ENCODE peak calls at places on chromosomes 5 and 9, in six cellular contexts. I is right lobe of liver, V is HL-60, C is right atrium auricular region, L is cardiac muscle cell, B is prostate gland. K is an unnamed sample.

GRCh38 chr5:106894964-106895363 is 775.8 kb downstream of the EFNA5 start:
- DNase-seq in L (peak; percentile 27), B (no peak), C (no peak), I (no peak), V (peak; percentile 71), K (no peak)

GRCh38 chr9:114889802-114890224 is 40.6 kb downstream of the TNFSF8 start:
- DNase-seq in L (no peak), C (no peak), B (no peak), V (peak; percentile 25), I (no peak), K (peak; percentile 62)

GRCh38 chr9:97389249-97389648 is 22.6 kb upstream of the TDRD7 start:
- DNase-seq in B (no peak), C (no peak), V (no peak), I (no peak), L (no peak), K (no peak)

GRCh38 chr9:91384954-91385353 is 23.2 kb upstream of the AUH start:
- DNase-seq in C (no peak), V (no peak), I (no peak), B (no peak), L (no peak), K (no peak)

GRCh38 chr5:168713051-168713450 is 133.9 kb upstream of the PANK3 start:
- DNase-seq in V (no peak), C (no peak), L (no peak), B (no peak), I (peak; percentile 40), K (no peak)

GRCh38 chr5:146751781-146752401 is 126.7 kb downstream of the PPP2R2B start:
- DNase-seq in C (no peak), B (no peak), L (no peak), V (peak; percentile 27), I (no peak), K (peak; percentile 33)

GRCh38 chr5:112779531-112779930 is 41.8 kb downstream of the APC start:
- DNase-seq in B (no peak), C (no peak), L (peak; percentile 85), I (no peak), V (no peak), K (no peak)

GRCh38 chr5:125897068-125897467 is 526.1 kb upstream of the GRAMD2B start:
- DNase-seq in C (no peak), L (no peak), B (no peak), I (no peak), V (no peak), K (no peak)

GRCh38 chr5:71860048-71860447 is 141.0 kb downstream of the CARTPT start:
- DNase-seq in B (no peak), L (no peak), I (no peak), C (no peak), V (no peak), K (no peak)

GRCh38 chr9:28234133-28234898 is 661.0 kb upstream of the C9orf72 start:
- DNase-seq in I (no peak), L (peak; percentile 1), V (no peak), C (no peak), B (no peak), K (no peak)

GRCh38 chr5:10913846-10914245 is 152.8 kb upstream of the DAP start:
- DNase-seq in I (no peak), C (no peak), V (peak; percentile 86), L (peak; percentile 3), B (no peak), K (no peak)

GRCh38 chr5:55134053-55134722 is 25.8 kb upstream of the GPX8 start:
- DNase-seq in I (no peak), B (no peak), L (no peak), V (no peak), C (no peak), K (no peak)

GRCh38 chr5:175382171-175382570 is 61.8 kb downstream of the DRD1 start:
- DNase-seq in I (no peak), C (no peak), B (no peak), L (no peak), V (no peak), K (no peak)

GRCh38 chr5:161084108-161084507 is 232.1 kb upstream of the ATP10B start:
- DNase-seq in L (no peak), I (no peak), C (no peak), B (no peak), V (no peak), K (no peak)

GRCh38 chr5:5043346-5043745 is 96.8 kb upstream of the ADAMTS16 start:
- DNase-seq in L (no peak), B (no peak), C (no peak), V (no peak), I (no peak), K (no peak)

GRCh38 chr5:38445374-38446028 is 110.9 kb downstream of the LIFR start:
- DNase-seq in B (no peak), L (peak; percentile 43), C (no peak), V (no peak), I (no peak), K (no peak)

GRCh38 chr9:22838266-22838665 is 391.6 kb downstream of the DMRTA1 start:
- DNase-seq in C (no peak), V (no peak), I (no peak), L (no peak), B (no peak), K (no peak)

GRCh38 chr5:321233-321725 is at the start of gene AHRR:
- DNase-seq in V (peak; percentile 64), L (peak; percentile 68), I (no peak), B (peak; percentile 31), C (no peak), K (no peak)

GRCh38 chr5:164202338-164202737 is 696.9 kb downstream of the MAT2B start:
- DNase-seq in I (no peak), C (no peak), B (no peak), V (no peak), L (peak; percentile 72), K (no peak)

GRCh38 chr5:80141147-80141671 is 106.1 kb downstream of the THBS4 start:
- DNase-seq in C (peak; percentile 92), L (peak; percentile 81), I (peak; percentile 67), B (peak; percentile 17), V (peak; percentile 88), K (peak; percentile 78)

GRCh38 chr9:97710356-97711222 is 13.4 kb upstream of the XPA start:
- DNase-seq in V (peak; percentile 68), B (peak; percentile 40), L (peak; percentile 82), I (peak; percentile 55), C (no peak), K (no peak)

GRCh38 chr5:58022055-58022454 is 437.8 kb downstream of the PLK2 start:
- DNase-seq in B (no peak), V (no peak), L (peak; percentile 43), I (no peak), C (no peak), K (no peak)

GRCh38 chr9:8863886-8864881 is 1064.6 kb upstream of the DMAC1 start:
- DNase-seq in I (no peak), C (no peak), B (no peak), V (no peak), L (peak; percentile 75), K (no peak)

GRCh38 chr9:133184971-133185370 is 21.3 kb upstream of the GBGT1 start:
- DNase-seq in V (peak; percentile 71), I (no peak), L (peak; percentile 90), C (no peak), B (peak; percentile 31), K (no peak)

GRCh38 chr5:58262226-58262625 is 197.7 kb downstream of the PLK2 start:
- DNase-seq in B (no peak), L (no peak), V (no peak), C (no peak), I (no peak), K (no peak)

GRCh38 chr5:87074934-87075541 is 192.6 kb upstream of the RASA1 start:
- DNase-seq in V (peak; percentile 5), I (no peak), L (no peak), B (no peak), C (no peak), K (no peak)

GRCh38 chr5:168227001-168227400 is 64.4 kb upstream of the WWC1 start:
- DNase-seq in C (no peak), L (peak; percentile 41), V (no peak), B (no peak), I (no peak), K (no peak)

GRCh38 chr9:127968717-127969383 is 11.9 kb downstream of the EEIG1 start:
- DNase-seq in C (peak; percentile 79), I (peak; percentile 76), V (no peak), B (peak; percentile 83), L (peak; percentile 82), K (no peak)

GRCh38 chr5:14090290-14090689 is 52.9 kb upstream of the TRIO start:
- DNase-seq in B (no peak), V (no peak), L (no peak), C (no peak), I (no peak), K (no peak)
- TF ChIP-seq CTCF in B (no peak), V (no peak), L (no peak), C (no peak), I (no peak), K (no peak)

GRCh38 chr9:16535555-16535954 is 334.9 kb downstream of the BNC2 start:
- DNase-seq in L (no peak), V (no peak), I (no peak), B (no peak), C (no peak), K (no peak)

GRCh38 chr9:16532272-16532671 is 338.2 kb downstream of the BNC2 start:
- DNase-seq in I (no peak), C (no peak), L (no peak), B (no peak), V (no peak), K (no peak)

GRCh38 chr9:16530669-16531461 is 339.6 kb downstream of the BNC2 start:
- DNase-seq in C (no peak), L (no peak), I (no peak), B (no peak), V (peak; percentile 8), K (no peak)

GRCh38 chr9:16532681-16533450 is 337.6 kb downstream of the BNC2 start:
- DNase-seq in I (no peak), L (peak; percentile 84), C (no peak), V (no peak), B (no peak), K (no peak)
- H3K27ac ChIP-seq in I (no peak overlapping the region), L (no peak overlapping the region), C (no peak overlapping the region), V (no peak overlapping the region), B (no peak overlapping the region), K (no peak overlapping the region)

GRCh38 chr5:14148483-14148882 is 5.3 kb downstream of the TRIO start:
- DNase-seq in B (no peak), I (no peak), C (no peak), L (no peak), V (no peak), K (no peak)

GRCh38 chr5:14146725-14147124 is 3.6 kb downstream of the TRIO start:
- DNase-seq in I (no peak), C (no peak), V (no peak), B (no peak), L (no peak), K (no peak)

GRCh38 chr5:14149672-14150053 is 6.5 kb downstream of the TRIO start:
- DNase-seq in I (no peak), C (peak; percentile 42), B (no peak), L (no peak), V (no peak), K (no peak)

GRCh38 chr5:14147210-14147609 is 4.1 kb downstream of the TRIO start:
- DNase-seq in L (no peak), V (no peak), C (peak; percentile 21), I (no peak), B (no peak), K (no peak)

GRCh38 chr5:14148890-14149671 is 5.9 kb downstream of the TRIO start:
- DNase-seq in C (peak; percentile 50), B (no peak), I (peak; percentile 70), L (no peak), V (no peak), K (no peak)
- TF ChIP-seq CTCF in C (no peak), B (no peak), I (no peak), L (no peak), V (no peak), K (no peak)

GRCh38 chr9:123396007-123396511 is 40.1 kb downstream of the CRB2 start:
- DNase-seq in I (no peak), V (no peak), L (no peak), B (no peak), C (no peak), K (no peak)
- H3K27ac ChIP-seq in I (no peak overlapping the region), V (no peak overlapping the region), L (no peak overlapping the region), B (no peak overlapping the region), C (no peak overlapping the region), K (no peak overlapping the region)